ENCODE peak calls at places on chromosomes 13 and 19, in ten cellular contexts. B, G, O, I, X, V, P, C, Q and E are unnamed samples.

GRCh38 chr19:5321851-5322681 is 18.5 kb downstream of the PTPRS start:
- DNase-seq in B (no peak), G (no peak), O (no peak), I (no peak), X (no peak), V (no peak), P (no peak), C (no peak), Q (peak), E (no peak)

GRCh38 chr13:42110410-42111155 is 62.1 kb downstream of the DGKH start:
- DNase-seq in B (no peak), G (peak), O (peak), I (peak), X (peak), V (peak), P (peak), C (peak), Q (peak), E (peak)

GRCh38 chr13:78176880-78177279 is 258.2 kb upstream of the EDNRB start:
- DNase-seq in B (no peak), G (no peak), O (no peak), I (no peak), X (no peak), V (no peak), P (no peak), C (no peak), Q (no peak), E (no peak)

GRCh38 chr13:29918845-29919244 is 68.4 kb upstream of the UBL3 start:
- DNase-seq in B (no peak), G (no peak), O (peak), I (peak), X (peak), V (no peak), P (no peak), C (peak), Q (no peak), E (peak)

GRCh38 chr13:113041293-113041690 is 64.3 kb upstream of the F7 start:
- DNase-seq in B (no peak), G (no peak), O (no peak), I (no peak), X (no peak), V (no peak), P (no peak), C (no peak), Q (no peak), E (no peak)

GRCh38 chr13:44573790-44574465 is 2.2 kb downstream of the TSC22D1 start:
- DNase-seq in B (no peak), G (peak), O (peak), I (peak), X (peak), V (no peak), P (no peak), C (peak), Q (peak), E (peak)

GRCh38 chr13:58906329-58907007 is 1257.3 kb downstream of the DIAPH3 start:
- DNase-seq in B (no peak), G (no peak), O (no peak), I (no peak), X (no peak), V (no peak), P (no peak), C (no peak), Q (no peak), E (no peak)

GRCh38 chr19:31312004-31312403 is 37.2 kb downstream of the TSHZ3 start:
- DNase-seq in B (no peak), G (peak), O (peak), I (peak), X (peak), V (no peak), P (no peak), C (peak), Q (no peak), E (peak)

GRCh38 chr13:22218784-22219183 is 547.9 kb downstream of the FGF9 start:
- DNase-seq in B (no peak), G (no peak), O (no peak), I (no peak), X (peak), V (no peak), P (no peak), C (no peak), Q (no peak), E (no peak)

GRCh38 chr19:8262431-8262830 is 45.7 kb downstream of the CD320 start:
- DNase-seq in B (no peak), G (no peak), O (no peak), I (no peak), X (no peak), V (no peak), P (no peak), C (no peak), Q (no peak), E (no peak)

GRCh38 chr13:113044431-113045114 is 61.0 kb upstream of the F7 start:
- DNase-seq in B (no peak), G (no peak), O (no peak), I (peak), X (peak), V (no peak), P (no peak), C (no peak), Q (peak), E (no peak)

GRCh38 chr19:8935460-8935859 is 74.7 kb downstream of the MUC16 start:
- DNase-seq in B (no peak), G (no peak), O (no peak), I (no peak), X (no peak), V (no peak), P (no peak), C (peak), Q (no peak), E (no peak)

GRCh38 chr19:46840157-46840942 is 10.3 kb downstream of the AP2S1 start:
- DNase-seq in B (no peak), G (peak), O (peak), I (peak), X (peak), V (peak), P (peak), C (peak), Q (peak), E (peak)

GRCh38 chr19:38919837-38920528 is 8.0 kb upstream of the CCER2 start:
- DNase-seq in B (no peak), G (no peak), O (no peak), I (no peak), X (no peak), V (no peak), P (no peak), C (no peak), Q (no peak), E (no peak)

GRCh38 chr19:5452594-5453565 is 2.3 kb upstream of the ZNRF4 start:
- DNase-seq in B (no peak), G (no peak), O (no peak), I (peak), X (peak), V (no peak), P (no peak), C (peak), Q (peak), E (no peak)

GRCh38 chr13:44421853-44422525 is 48.4 kb downstream of the SERP2 start:
- DNase-seq in B (no peak), G (no peak), O (no peak), I (no peak), X (no peak), V (no peak), P (no peak), C (no peak), Q (no peak), E (no peak)

GRCh38 chr13:35190241-35190640 is 248.2 kb downstream of the NBEA start:
- DNase-seq in B (no peak), G (no peak), O (no peak), I (peak), X (no peak), V (no peak), P (no peak), C (no peak), Q (no peak), E (peak)

GRCh38 chr19:13964776-13965175 is 12.5 kb downstream of the DCAF15 start:
- DNase-seq in B (no peak), G (no peak), O (no peak), I (peak), X (no peak), V (no peak), P (no peak), C (peak), Q (no peak), E (peak)

GRCh38 chr19:49442793-49443365 is 1.6 kb upstream of the SLC17A7 start:
- DNase-seq in B (peak), G (peak), O (peak), I (peak), X (peak), V (peak), P (no peak), C (peak), Q (peak), E (peak)

GRCh38 chr13:36088001-36088400 is 43.2 kb downstream of the DCLK1 start:
- DNase-seq in B (no peak), G (no peak), O (no peak), I (no peak), X (no peak), V (no peak), P (no peak), C (peak), Q (no peak), E (no peak)

GRCh38 chr13:98141938-98142426 is 912 bp upstream of the FARP1 start:
- DNase-seq in B (peak), G (peak), O (no peak), I (peak), X (no peak), V (peak), P (no peak), C (no peak), Q (no peak), E (no peak)

GRCh38 chr13:76386316-76386715 is 499.9 kb downstream of the KCTD12 start:
- DNase-seq in B (no peak), G (no peak), O (no peak), I (no peak), X (no peak), V (no peak), P (no peak), C (no peak), Q (no peak), E (no peak)

GRCh38 chr13:83065136-83065535 is 817.1 kb downstream of the SLITRK1 start:
- DNase-seq in B (no peak), G (peak), O (peak), I (peak), X (peak), V (peak), P (no peak), C (no peak), Q (no peak), E (peak)

GRCh38 chr19:19697589-19697988 is 28.9 kb downstream of the ZNF101 start:
- DNase-seq in B (no peak), G (no peak), O (no peak), I (no peak), X (no peak), V (no peak), P (no peak), C (no peak), Q (no peak), E (no peak)

GRCh38 chr13:99916366-99917103 is 55.0 kb downstream of the ZIC5 start:
- DNase-seq in B (no peak), G (peak), O (peak), I (peak), X (peak), V (no peak), P (peak), C (peak), Q (peak), E (peak)

GRCh38 chr13:49053899-49054298 is 78.2 kb downstream of the FNDC3A start:
- DNase-seq in B (no peak), G (no peak), O (no peak), I (no peak), X (no peak), V (no peak), P (no peak), C (no peak), Q (no peak), E (no peak)

GRCh38 chr19:39186391-39186790 is 10.4 kb upstream of the NCCRP1 start:
- DNase-seq in B (no peak), G (no peak), O (no peak), I (no peak), X (no peak), V (no peak), P (no peak), C (no peak), Q (no peak), E (no peak)

GRCh38 chr13:80030491-80030890 is 310.4 kb downstream of the SPRY2 start:
- DNase-seq in B (peak), G (peak), O (no peak), I (peak), X (peak), V (peak), P (no peak), C (peak), Q (peak), E (peak)

GRCh38 chr19:37468961-37469777 is at the start of gene ZNF570:
- DNase-seq in B (peak), G (peak), O (peak), I (peak), X (peak), V (peak), P (peak), C (peak), Q (peak), E (peak)

GRCh38 chr13:79194272-79194671 is 211.8 kb downstream of the RBM26 start:
- DNase-seq in B (no peak), G (peak), O (no peak), I (no peak), X (no peak), V (no peak), P (peak), C (no peak), Q (no peak), E (no peak)

GRCh38 chr13:40109324-40109958 is 454.0 kb downstream of the COG6 start:
- DNase-seq in B (no peak), G (no peak), O (peak), I (peak), X (peak), V (no peak), P (no peak), C (peak), Q (no peak), E (peak)

GRCh38 chr19:14782978-14783545 is 4.7 kb upstream of the ADGRE2 start:
- DNase-seq in B (no peak), G (no peak), O (no peak), I (no peak), X (no peak), V (no peak), P (no peak), C (no peak), Q (no peak), E (no peak)

GRCh38 chr19:575527-576506 is 3.4 kb downstream of the BSG start:
- DNase-seq in B (no peak), G (no peak), O (peak), I (peak), X (peak), V (peak), P (no peak), C (peak), Q (no peak), E (peak)
- H3K4me3 ChIP-seq in B (peak), G (no peak), O (peak), I (peak), X (peak), V (no peak), P (no peak), C (peak), Q (peak), E (peak)

DNA sequence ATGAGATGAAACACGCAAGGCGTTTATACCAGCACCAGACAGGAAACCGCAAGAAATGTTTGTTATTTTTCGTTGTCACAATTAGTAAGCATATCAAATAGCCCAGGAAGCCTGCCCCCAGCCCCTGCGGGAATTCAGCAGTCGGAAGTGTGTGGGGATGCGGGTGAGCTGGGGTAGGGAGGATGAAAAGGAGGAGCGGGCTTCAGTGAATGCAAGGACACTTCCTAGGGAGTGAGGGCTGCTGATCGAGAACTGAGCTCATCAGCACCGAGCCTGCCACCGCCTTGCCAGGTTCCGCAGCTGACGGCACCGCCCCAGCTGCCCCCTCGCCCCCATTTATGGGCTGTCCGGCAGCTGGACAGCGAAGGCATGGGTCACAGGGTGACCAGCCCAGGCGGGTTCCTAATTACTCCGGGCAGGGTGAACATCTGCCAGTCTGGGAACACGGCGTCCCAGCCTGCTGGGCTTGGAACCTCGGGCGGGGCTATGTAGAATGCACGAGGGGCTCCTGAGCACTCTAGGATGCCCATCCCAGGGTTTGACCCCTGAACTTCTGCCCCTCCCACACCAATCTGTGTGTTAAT is 1.6 kb upstream of the BEST2 start:
- DNase-seq in B (no peak), G (peak), O (no peak), I (no peak), X (peak), V (no peak), P (no peak), C (peak), Q (peak), E (peak)
- H3K4me3 ChIP-seq in B (no peak), G (no peak), O (no peak), I (no peak), X (no peak), V (no peak), P (no peak), C (peak), Q (no peak), E (no peak)

GRCh38 chr19:6772866-6773322 is 386 bp downstream of the VAV1 start:
- DNase-seq in B (no peak), G (no peak), O (no peak), I (no peak), X (no peak), V (no peak), P (no peak), C (no peak), Q (no peak), E (no peak)
- H3K4me3 ChIP-seq in B (peak), G (peak), O (no peak), I (no peak), X (no peak), V (no peak), P (peak), C (no peak), Q (peak), E (no peak)

GRCh38 chr19:18326772-18327171 is 3.9 kb upstream of the LSM4 start:
- DNase-seq in B (no peak), G (no peak), O (no peak), I (no peak), X (no peak), V (no peak), P (no peak), C (no peak), Q (no peak), E (no peak)

GRCh38 chr19:18332917-18333530 is 7.4 kb upstream of the PGPEP1 start:
- DNase-seq in B (no peak), G (no peak), O (no peak), I (no peak), X (no peak), V (no peak), P (no peak), C (no peak), Q (no peak), E (no peak)

GRCh38 chr19:18330865-18331264 is 8.0 kb upstream of the LSM4 start:
- DNase-seq in B (no peak), G (no peak), O (no peak), I (no peak), X (no peak), V (peak), P (no peak), C (no peak), Q (no peak), E (no peak)

GRCh38 chr19:18328340-18329034 is 5.6 kb upstream of the LSM4 start:
- DNase-seq in B (peak), G (peak), O (peak), I (peak), X (peak), V (peak), P (peak), C (peak), Q (peak), E (peak)

GRCh38 chr19:18329035-18329376 is 6.1 kb upstream of the LSM4 start:
- DNase-seq in B (no peak), G (no peak), O (no peak), I (no peak), X (no peak), V (no peak), P (no peak), C (no peak), Q (no peak), E (no peak)
- H3K4me3 ChIP-seq in B (peak), G (no peak), O (peak), I (peak), X (peak), V (no peak), P (no peak), C (peak), Q (peak), E (peak)

GRCh38 chr13:50140153-50140552 is 124.9 kb downstream of the KCNRG start:
- DNase-seq in B (no peak), G (no peak), O (no peak), I (no peak), X (peak), V (no peak), P (no peak), C (no peak), Q (peak), E (no peak)
- H3K4me3 ChIP-seq in B (no peak), G (no peak), O (no peak), I (no peak), X (no peak), V (no peak), P (no peak), C (no peak), Q (no peak), E (no peak)

GRCh38 chr19:4009990-4010807 is 2.7 kb downstream of the PIAS4 start:
- DNase-seq in B (no peak), G (no peak), O (no peak), I (peak), X (peak), V (no peak), P (no peak), C (no peak), Q (no peak), E (no peak)
- H3K4me3 ChIP-seq in B (no peak), G (no peak), O (peak), I (peak), X (no peak), V (no peak), P (no peak), C (no peak), Q (no peak), E (peak)

GRCh38 chr13:109870281-109871017 is 84.1 kb upstream of the IRS2 start:
- DNase-seq in B (no peak), G (no peak), O (no peak), I (no peak), X (no peak), V (no peak), P (no peak), C (no peak), Q (no peak), E (no peak)
- H3K4me3 ChIP-seq in B (peak), G (no peak), O (peak), I (peak), X (peak), V (no peak), P (no peak), C (no peak), Q (no peak), E (peak)

GRCh38 chr19:634975-635652 is 1.8 kb upstream of the POLRMT start:
- DNase-seq in B (no peak), G (no peak), O (no peak), I (no peak), X (no peak), V (no peak), P (no peak), C (no peak), Q (no peak), E (no peak)
- H3K4me3 ChIP-seq in B (peak), G (no peak), O (no peak), I (no peak), X (no peak), V (no peak), P (no peak), C (no peak), Q (no peak), E (no peak)

GRCh38 chr19:10418281-10419199 is 1.8 kb upstream of the PDE4A start:
- DNase-seq in B (no peak), G (no peak), O (peak), I (no peak), X (peak), V (no peak), P (no peak), C (no peak), Q (peak), E (peak)
- H3K4me3 ChIP-seq in B (no peak), G (no peak), O (no peak), I (peak), X (peak), V (no peak), P (no peak), C (peak), Q (peak), E (no peak)

GRCh38 chr13:110262082-110262436 is 44.9 kb downstream of the COL4A1 start:
- DNase-seq in B (no peak), G (no peak), O (no peak), I (no peak), X (no peak), V (no peak), P (no peak), C (no peak), Q (no peak), E (no peak)

GRCh38 chr13:110258876-110259631 is 47.9 kb downstream of the COL4A1 start:
- DNase-seq in B (no peak), G (no peak), O (peak), I (no peak), X (peak), V (no peak), P (no peak), C (peak), Q (no peak), E (peak)

GRCh38 chr13:110257408-110257807 is 49.5 kb downstream of the COL4A1 start:
- DNase-seq in B (no peak), G (no peak), O (no peak), I (no peak), X (no peak), V (no peak), P (no peak), C (no peak), Q (no peak), E (no peak)

GRCh38 chr13:110261166-110262081 is 45.5 kb downstream of the COL4A1 start:
- DNase-seq in B (no peak), G (no peak), O (no peak), I (no peak), X (no peak), V (peak), P (no peak), C (no peak), Q (no peak), E (no peak)

DNA sequence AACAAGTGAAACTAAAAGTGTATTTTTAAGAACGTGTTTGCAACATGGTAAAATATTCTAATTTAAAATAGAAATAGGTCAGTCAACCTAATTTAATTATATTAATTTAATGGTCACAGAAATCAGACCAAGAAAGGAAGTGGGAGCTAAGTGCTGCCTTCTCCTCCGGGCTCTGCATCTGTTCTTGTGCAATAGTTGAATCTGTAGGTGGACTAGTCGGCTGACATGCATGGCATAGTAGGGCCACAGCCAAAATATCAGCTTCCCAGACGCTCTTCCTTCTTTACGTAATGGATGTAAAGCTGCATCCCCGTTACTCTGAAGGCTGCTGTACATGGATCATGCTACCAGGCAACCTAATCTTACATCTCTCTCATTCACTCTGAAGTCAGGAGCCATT is 47.3 kb downstream of the COL4A1 start:
- DNase-seq in B (no peak), G (no peak), O (peak), I (no peak), X (no peak), V (no peak), P (no peak), C (no peak), Q (no peak), E (peak)
- H3K4me3 ChIP-seq in B (no peak), G (no peak), O (no peak), I (no peak), X (peak), V (no peak), P (no peak), C (peak), Q (no peak), E (peak)